ENCODE peak calls at places on chromosome 17, in ten cellular contexts. T, X, H, P, N, B, V, I, Q and F are unnamed samples.

GRCh38 chr17:36129616-36130015 is 26.0 kb downstream of the CCL4 start:
- DNase-seq in X (no peak), H (no peak), Q (no peak), N (no peak), V (no peak), I (no peak), T (no peak), B (no peak), P (no peak), F (no peak)

GRCh38 chr17:76276461-76277299 is 11.5 kb downstream of the UBALD2 start:
- DNase-seq in I (no peak), P (no peak), B (no peak), N (no peak), H (no peak), V (no peak), T (peak; percentile 72), X (peak; percentile 41), Q (no peak), F (no peak)

GRCh38 chr17:32266389-32267269 is 997 bp downstream of the RHBDL3 start:
- DNase-seq in N (no peak), I (peak; percentile 81), V (peak; percentile 58), B (peak; percentile 78), T (no peak), X (no peak), H (no peak), P (peak; percentile 55), Q (peak; percentile 87), F (peak; percentile 46)

GRCh38 chr17:47896672-47897490 is 845 bp downstream of the SP2 start:
- DNase-seq in T (no peak), Q (no peak), B (no peak), V (no peak), P (no peak), I (no peak), H (peak; percentile 46), X (peak; percentile 23), N (no peak), F (no peak)

GRCh38 chr17:1039119-1039507 is 42.2 kb downstream of the TIMM22 start:
- DNase-seq in N (no peak), B (peak; percentile 75), X (no peak), H (no peak), V (no peak), Q (no peak), I (no peak), T (no peak), P (no peak), F (no peak)

GRCh38 chr17:31274252-31274651 is 22.8 kb downstream of the OMG start:
- DNase-seq in B (no peak), V (no peak), I (no peak), N (no peak), P (no peak), T (no peak), X (peak; percentile 89), H (no peak), Q (no peak), F (no peak)

GRCh38 chr17:17711708-17712141 is 30.5 kb downstream of the RAI1 start:
- DNase-seq in N (no peak), I (peak; percentile 52), H (no peak), Q (peak; percentile 50), P (no peak), T (no peak), V (no peak), X (no peak), B (no peak), F (no peak)

GRCh38 chr17:48626470-48627241 is 498 bp upstream of the HOXB9 start:
- DNase-seq in V (no peak), H (peak; percentile 77), Q (peak; percentile 52), X (no peak), T (no peak), N (peak; percentile 83), P (no peak), B (no peak), I (peak; percentile 73), F (no peak)

GRCh38 chr17:40329981-40330794 is 21.2 kb downstream of the RARA start:
- DNase-seq in T (peak; percentile 89), I (no peak), B (peak; percentile 83), H (no peak), V (peak; percentile 84), X (no peak), N (no peak), Q (no peak), P (no peak), F (peak; percentile 76)

GRCh38 chr17:40328386-40328766 is 19.4 kb downstream of the RARA start:
- DNase-seq in X (no peak), H (no peak), B (no peak), N (no peak), T (no peak), P (no peak), I (no peak), Q (no peak), V (no peak), F (no peak)

GRCh38 chr17:40333781-40334453 is 24.9 kb downstream of the RARA start:
- DNase-seq in X (no peak), I (no peak), T (no peak), V (no peak), N (no peak), H (no peak), Q (no peak), B (no peak), P (no peak), F (peak; percentile 81)

GRCh38 chr17:40330850-40331470 is 22.0 kb downstream of the RARA start:
- DNase-seq in I (no peak), Q (no peak), H (no peak), V (peak; percentile 56), P (no peak), T (no peak), X (no peak), N (no peak), B (peak; percentile 73), F (no peak)

GRCh38 chr17:40331743-40332641 is 23.0 kb downstream of the RARA start:
- DNase-seq in T (peak; percentile 94), X (no peak), I (no peak), H (peak; percentile 63), Q (no peak), V (peak; percentile 95), B (peak; percentile 92), N (no peak), P (peak; percentile 96), F (peak; percentile 92)
- H3K4me3 ChIP-seq in T (no peak overlapping the region), X (no peak overlapping the region), I (no peak overlapping the region), H (no peak overlapping the region), Q (no peak overlapping the region), V (peak overlapping the region; percentile 52), B (peak overlapping the region; percentile 1), N (no peak overlapping the region), P (no peak overlapping the region), F (peak overlapping the region; percentile 26)

GRCh38 chr17:4643676-4644075 is 2.2 kb upstream of the ALOX15 start:
- DNase-seq in Q (no peak), H (peak; percentile 51), B (no peak), N (no peak), I (no peak), V (no peak), T (no peak), P (no peak), X (peak; percentile 18), F (no peak)

GRCh38 chr17:4636474-4637100 is 4.9 kb downstream of the ALOX15 start:
- DNase-seq in T (no peak), P (peak; percentile 19), X (no peak), B (no peak), I (no peak), H (no peak), V (no peak), N (no peak), Q (no peak), F (no peak)

GRCh38 chr17:4645642-4646041 is 4.2 kb upstream of the ALOX15 start:
- DNase-seq in V (no peak), N (no peak), Q (no peak), I (no peak), X (no peak), B (no peak), H (no peak), T (no peak), P (no peak), F (no peak)

GRCh38 chr17:4642286-4642685 is 808 bp upstream of the ALOX15 start:
- DNase-seq in B (no peak), V (no peak), I (no peak), Q (peak; percentile 52), N (no peak), P (no peak), T (no peak), X (no peak), H (no peak), F (no peak)

DNA sequence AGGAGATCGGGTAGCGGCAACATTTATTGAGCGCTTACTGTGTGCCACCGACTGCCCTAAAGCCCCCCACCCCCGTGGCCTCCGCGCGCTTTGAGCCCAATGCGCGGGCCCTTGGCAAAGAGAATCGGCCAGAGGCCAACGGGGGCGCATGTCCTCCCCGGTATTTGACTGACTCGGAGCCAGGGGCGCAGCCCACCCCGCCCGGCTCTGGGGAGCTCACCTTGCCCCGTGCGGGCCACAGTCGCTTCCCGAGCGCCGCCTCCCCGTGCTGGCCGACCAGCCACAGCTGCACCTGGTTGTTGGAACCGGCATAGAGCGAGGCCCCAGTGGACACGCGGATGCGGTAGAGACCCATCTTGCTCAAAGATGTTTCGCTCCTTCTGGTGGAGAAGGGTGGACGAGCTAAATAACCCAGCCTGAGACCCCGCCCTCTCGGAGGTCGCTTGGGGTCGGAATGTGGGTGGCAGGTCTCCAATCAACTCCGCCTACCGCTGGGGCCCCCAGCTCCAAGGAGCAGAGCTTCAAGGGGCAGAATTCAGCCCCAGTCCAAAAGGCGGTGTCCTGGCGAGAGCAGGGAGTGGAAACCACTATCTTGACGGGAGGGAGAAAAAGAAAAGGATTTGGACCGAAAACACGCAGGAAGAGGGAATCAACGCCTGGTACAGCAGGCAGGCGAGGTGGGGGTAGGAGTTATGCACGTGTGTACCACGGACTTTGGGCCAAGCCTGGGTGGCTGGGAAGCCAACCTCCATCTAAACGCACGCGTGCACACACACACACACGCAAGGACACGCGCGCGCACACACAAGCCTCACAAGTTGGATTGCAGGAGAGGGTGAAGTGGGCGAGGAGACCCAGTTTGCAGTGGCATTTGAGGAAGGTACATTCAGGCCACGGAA is at the start of gene ALOX15:
- DNase-seq in T (no peak), B (peak; percentile 79), H (no peak), Q (peak; percentile 62), I (peak; percentile 60), N (no peak), X (no peak), V (no peak), P (peak; percentile 32), F (no peak)
- H3K4me3 ChIP-seq in T (no peak within 1 kb of the TSS), B (no peak within 1 kb of the TSS), H (no peak within 1 kb of the TSS), Q (peak within 1 kb of the TSS; percentile 39), I (peak within 1 kb of the TSS; percentile 69), N (no peak within 1 kb of the TSS), X (no peak within 1 kb of the TSS), V (no peak within 1 kb of the TSS), P (no peak within 1 kb of the TSS), F (no peak within 1 kb of the TSS)

GRCh38 chr17:72876413-72876812 is 216.1 kb downstream of the SLC39A11 start:
- DNase-seq in P (no peak), T (no peak), V (no peak), N (no peak), B (no peak), I (no peak), Q (no peak), X (no peak), H (no peak), F (no peak)

GRCh38 chr17:72865954-72866353 is 226.5 kb downstream of the SLC39A11 start:
- DNase-seq in T (no peak), H (no peak), P (no peak), N (no peak), X (no peak), V (no peak), I (no peak), Q (no peak), B (no peak), F (no peak)

DNA sequence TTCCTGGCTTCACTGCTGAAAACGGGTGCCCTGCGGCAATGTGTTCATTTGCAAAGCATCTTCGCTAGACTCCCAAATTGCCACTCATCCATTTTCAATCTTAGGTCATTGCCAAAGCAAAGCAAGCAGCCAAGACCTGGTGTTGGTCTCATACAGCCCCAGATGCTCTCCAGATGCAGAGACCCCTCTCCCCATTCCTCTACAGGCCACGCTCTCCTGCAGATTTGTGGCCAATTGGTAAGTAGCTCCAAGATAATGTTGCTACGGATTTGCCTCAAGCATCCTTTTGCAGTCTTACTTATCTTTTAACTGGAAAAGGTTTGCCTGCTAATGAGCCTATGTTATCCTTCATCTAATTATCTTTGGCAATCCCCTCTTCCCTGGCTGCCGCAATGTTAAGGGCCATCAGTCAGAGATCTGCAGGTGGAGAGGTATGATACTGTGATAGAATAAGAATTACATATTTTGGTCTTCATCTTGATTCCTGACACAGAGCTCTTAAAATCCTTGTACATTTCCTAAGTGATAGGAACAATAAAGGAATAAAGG is 222.0 kb downstream of the SLC39A11 start:
- DNase-seq in P (no peak), N (no peak), V (no peak), B (no peak), Q (no peak), H (no peak), X (no peak), I (no peak), T (no peak), F (no peak)
- H3K4me3 ChIP-seq in P (no peak overlapping the region), N (no peak overlapping the region), V (no peak overlapping the region), B (no peak overlapping the region), Q (no peak overlapping the region), H (no peak overlapping the region), X (no peak overlapping the region), I (no peak overlapping the region), T (no peak overlapping the region), F (no peak overlapping the region)

DNA sequence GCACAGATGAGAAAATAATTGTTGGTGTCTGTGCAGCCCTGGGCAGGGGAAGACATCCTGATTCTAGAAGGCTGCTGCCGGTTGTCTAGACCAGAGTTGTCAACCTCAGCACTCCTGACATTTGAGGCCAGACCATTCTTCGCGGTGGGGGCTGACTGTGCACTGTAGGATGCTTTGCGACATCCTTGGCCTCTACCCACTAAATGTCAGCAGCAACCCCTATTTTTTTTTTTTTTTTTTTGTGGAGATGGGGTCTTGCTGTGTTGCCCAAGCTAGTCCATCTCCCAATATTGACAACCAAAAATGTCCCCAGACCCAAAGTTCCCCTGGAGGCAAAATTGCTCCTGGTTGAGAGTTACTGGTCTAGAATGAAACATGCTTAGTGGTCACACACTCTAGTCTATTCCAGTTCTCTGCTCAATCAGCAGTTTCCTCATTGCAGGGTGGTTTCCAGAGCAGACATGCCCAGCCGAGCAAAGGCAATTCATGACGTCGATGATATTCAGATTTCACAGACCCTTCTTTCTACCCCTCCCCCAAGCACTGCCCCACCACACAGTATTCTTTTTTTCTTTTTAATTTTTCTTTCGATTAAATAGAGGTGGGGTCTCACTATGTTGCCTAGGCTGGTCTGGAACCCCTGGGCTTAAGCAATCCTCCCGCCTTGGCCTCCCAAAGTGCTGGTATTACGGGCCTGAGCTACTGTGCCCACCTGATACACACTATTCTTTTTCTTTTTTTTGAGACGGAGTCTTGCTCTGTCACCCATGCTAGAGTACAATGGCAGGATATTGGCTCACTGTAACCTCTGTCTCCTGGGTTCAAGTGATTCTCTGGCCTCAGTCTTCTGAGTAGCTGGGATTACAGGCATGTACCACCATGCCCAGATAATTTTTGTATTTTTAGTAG is 9.0 kb downstream of the C17orf99 start:
- DNase-seq in V (no peak), X (peak; percentile 88), Q (no peak), N (no peak), B (no peak), P (no peak), H (peak; percentile 68), I (no peak), T (no peak), F (no peak)
- H3K4me3 ChIP-seq in V (no peak overlapping the region), X (no peak overlapping the region), Q (no peak overlapping the region), N (no peak overlapping the region), B (no peak overlapping the region), P (no peak overlapping the region), H (no peak overlapping the region), I (no peak overlapping the region), T (no peak overlapping the region), F (no peak overlapping the region)